ENCODE peak calls at places on chromosomes 12 and 14, in four cellular contexts. A is mesendoderm, M is IMR-90, Y is H1. B is an unnamed sample.

GRCh38 chr12:93805736-93806141 is 128.6 kb downstream of the CRADD start:
- DNase-seq in M (no peak), Y (no peak), A (peak), B (no peak)

GRCh38 chr12:98341732-98342131 is 173.7 kb upstream of the TMPO start:
- DNase-seq in M (no peak), Y (no peak), A (no peak), B (no peak)

GRCh38 chr12:12892670-12893290 is 1.4 kb downstream of the GPRC5A start:
- DNase-seq in Y (no peak), M (no peak), A (peak), B (no peak)

GRCh38 chr12:104702565-104703139 is 245.9 kb downstream of the CHST11 start:
- DNase-seq in M (no peak), A (no peak), Y (no peak), B (no peak)

GRCh38 chr12:20439634-20440033 is 71.3 kb downstream of the PDE3A start:
- DNase-seq in A (no peak), M (no peak), Y (no peak), B (no peak)

GRCh38 chr12:75850751-75851462 is 180.7 kb downstream of the PHLDA1 start:
- DNase-seq in Y (no peak), M (peak), A (peak), B (no peak)

GRCh38 chr14:73209943-73210342 is 27.4 kb upstream of the PAPLN start:
- DNase-seq in Y (no peak), M (peak), A (no peak), B (no peak)

GRCh38 chr12:11171953-11172675 is 1.1 kb downstream of the SMIM10L1 start:
- DNase-seq in Y (no peak), A (peak), M (peak), B (no peak)

GRCh38 chr12:49974231-49974675 is 1.5 kb downstream of the AQP6 start:
- DNase-seq in M (peak), A (peak), Y (no peak), B (peak)

GRCh38 chr12:74890237-74890599 is 319.4 kb downstream of the KCNC2 start:
- DNase-seq in A (peak), M (peak), Y (no peak), B (no peak)

GRCh38 chr12:13230500-13230899 is 34.0 kb downstream of the EMP1 start:
- DNase-seq in A (no peak), M (no peak), Y (no peak), B (no peak)

DNA sequence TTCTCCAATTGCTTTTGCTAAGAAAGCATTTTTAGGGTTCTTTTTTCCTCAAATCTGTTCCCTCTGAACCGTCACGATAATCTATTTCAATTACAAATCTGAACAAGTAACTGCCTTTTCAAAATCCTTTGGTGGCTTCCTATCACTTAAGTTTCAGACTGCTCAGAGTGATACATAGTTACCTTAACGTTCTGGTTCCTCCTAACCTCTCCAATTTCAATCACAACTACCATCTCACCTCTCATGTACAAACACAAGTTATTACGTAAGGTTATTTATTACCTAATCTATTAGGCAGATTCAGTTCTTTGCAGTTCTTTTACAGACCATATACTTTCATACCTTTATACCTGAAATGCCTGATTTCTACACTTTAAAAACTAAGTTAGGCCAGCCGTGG is 12.1 kb downstream of the RNF212B start:
- DNase-seq in M (no peak), Y (no peak), A (no peak), B (no peak)
- H2BK5ac ChIP-seq in M (no peak), Y (no peak), A (no peak), B (no peak)

GRCh38 chr12:2070440-2071045 is 17.8 kb downstream of the CACNA1C start:
- DNase-seq in A (no peak), M (no peak), Y (no peak), B (no peak)
- H4K5ac ChIP-seq in A (no peak), M (no peak), Y (no peak), B (no peak)

GRCh38 chr14:101476931-101477553 is 84.3 kb upstream of the DIO3 start:
- DNase-seq in A (peak), M (no peak), Y (peak), B (peak)
- H3K27ac ChIP-seq in A (no peak), M (no peak), Y (no peak), B (no peak)

GRCh38 chr14:104143071-104143470 is 4.7 kb downstream of the KIF26A start:
- DNase-seq in Y (no peak), M (no peak), A (no peak), B (peak)
- H2BK5ac ChIP-seq in Y (no peak), M (no peak), A (no peak), B (no peak)

GRCh38 chr12:15996948-15997347 is 85.8 kb downstream of the DERA start:
- DNase-seq in A (no peak), M (no peak), Y (no peak), B (no peak)

GRCh38 chr12:16003460-16003859 is 92.3 kb downstream of the DERA start:
- DNase-seq in M (no peak), A (no peak), Y (no peak), B (no peak)

GRCh38 chr12:15996254-15996653 is 85.1 kb downstream of the DERA start:
- DNase-seq in M (peak), A (peak), Y (no peak), B (peak)

GRCh38 chr12:15995801-15996200 is 84.7 kb downstream of the DERA start:
- DNase-seq in A (no peak), Y (no peak), M (no peak), B (no peak)

GRCh38 chr12:15997910-15998309 is 86.8 kb downstream of the DERA start:
- DNase-seq in M (no peak), A (no peak), Y (no peak), B (no peak)
- H4K5ac ChIP-seq in M (no peak), A (no peak), Y (no peak), B (no peak)

DNA sequence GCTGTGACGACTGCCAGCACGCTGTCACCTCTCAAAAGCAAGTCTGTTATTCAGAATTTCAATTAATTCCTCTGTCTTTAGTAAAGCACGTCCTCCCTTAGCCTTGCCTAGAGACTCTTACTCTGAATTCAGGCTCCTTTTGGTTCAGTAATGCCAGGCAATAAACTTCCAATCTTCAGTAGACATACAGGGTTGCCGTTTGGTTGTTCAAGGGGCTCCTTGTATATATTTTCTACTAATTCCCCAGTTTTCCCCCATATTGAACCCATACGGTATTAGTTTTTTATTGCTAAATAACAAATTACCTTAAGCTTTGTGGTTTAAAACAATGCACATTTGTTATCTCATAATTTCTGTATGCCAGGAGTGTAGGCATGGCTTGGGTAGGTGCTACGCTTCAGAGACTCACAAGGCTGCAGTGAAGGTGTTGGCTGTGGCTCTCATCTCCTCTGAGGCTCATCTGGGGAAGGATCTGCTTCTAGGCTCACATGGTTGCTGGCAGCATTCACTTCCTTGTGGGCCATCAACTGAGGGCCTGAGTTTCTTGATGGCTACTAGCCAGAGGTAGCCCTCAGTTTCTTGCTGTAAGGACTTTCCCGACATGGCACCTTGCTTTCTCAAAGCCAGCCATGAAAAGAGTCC is 7.3 kb upstream of the CLECL1 start:
- DNase-seq in Y (no peak), M (no peak), A (no peak), B (no peak)
- H3K27ac ChIP-seq in Y (no peak), M (no peak), A (no peak), B (no peak)

DNA sequence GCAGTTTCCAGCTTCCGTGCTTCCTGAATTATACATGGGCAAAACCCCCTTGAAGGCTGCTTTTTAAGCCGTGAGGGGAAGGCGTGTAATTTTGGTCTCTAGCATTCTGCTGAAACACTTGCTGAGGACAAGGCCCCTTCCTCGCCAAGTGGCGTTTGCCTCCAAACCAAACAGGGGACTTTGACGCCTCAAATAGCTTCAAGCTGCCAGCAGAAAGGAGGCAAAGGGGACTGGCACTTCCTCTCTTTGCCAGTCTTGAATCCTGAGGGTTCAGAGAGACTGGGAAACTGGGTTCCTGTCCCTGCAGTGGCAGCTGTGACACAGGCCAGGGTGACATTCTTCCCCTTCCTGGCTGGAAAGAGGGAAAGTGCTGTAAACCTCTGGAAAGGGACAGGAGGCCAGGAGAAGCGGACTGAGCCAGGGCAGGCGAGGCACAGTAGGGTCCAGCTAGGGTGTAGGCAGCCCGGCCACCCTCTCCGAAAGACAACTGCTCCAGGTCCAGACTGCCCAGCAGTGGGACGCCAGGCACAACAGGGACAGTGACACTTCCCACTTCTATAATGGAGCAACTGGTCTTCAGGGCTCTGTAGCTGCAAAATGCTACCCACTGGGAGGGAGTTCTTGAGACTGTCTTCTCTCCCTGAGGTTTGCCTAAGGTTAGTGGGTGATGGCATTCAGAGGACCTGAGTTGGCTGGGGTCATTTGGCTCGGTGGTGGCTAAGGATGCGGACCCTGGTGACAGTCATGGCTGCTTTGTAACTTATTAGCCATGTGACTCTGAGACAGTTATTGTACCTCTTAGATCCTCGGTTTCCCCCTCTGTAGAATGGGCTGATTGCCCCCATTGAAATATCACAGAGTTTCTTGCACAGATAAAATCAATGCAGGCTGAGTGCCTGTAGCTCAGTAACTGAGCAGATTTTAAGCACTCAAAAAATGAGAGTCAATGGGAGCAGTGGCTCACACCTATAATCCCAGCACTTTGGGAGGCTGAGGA is 96.4 kb upstream of the MED13L start:
- DNase-seq in M (no peak), Y (no peak), A (no peak), B (no peak)
- H2BK5ac ChIP-seq in M (no peak), Y (peak), A (no peak), B (no peak)

GRCh38 chr12:118337194-118337838 is 35.4 kb downstream of the TAOK3 start:
- DNase-seq in A (no peak), Y (no peak), M (peak), B (no peak)
- H4K5ac ChIP-seq in A (no peak), Y (no peak), M (no peak), B (no peak)

DNA sequence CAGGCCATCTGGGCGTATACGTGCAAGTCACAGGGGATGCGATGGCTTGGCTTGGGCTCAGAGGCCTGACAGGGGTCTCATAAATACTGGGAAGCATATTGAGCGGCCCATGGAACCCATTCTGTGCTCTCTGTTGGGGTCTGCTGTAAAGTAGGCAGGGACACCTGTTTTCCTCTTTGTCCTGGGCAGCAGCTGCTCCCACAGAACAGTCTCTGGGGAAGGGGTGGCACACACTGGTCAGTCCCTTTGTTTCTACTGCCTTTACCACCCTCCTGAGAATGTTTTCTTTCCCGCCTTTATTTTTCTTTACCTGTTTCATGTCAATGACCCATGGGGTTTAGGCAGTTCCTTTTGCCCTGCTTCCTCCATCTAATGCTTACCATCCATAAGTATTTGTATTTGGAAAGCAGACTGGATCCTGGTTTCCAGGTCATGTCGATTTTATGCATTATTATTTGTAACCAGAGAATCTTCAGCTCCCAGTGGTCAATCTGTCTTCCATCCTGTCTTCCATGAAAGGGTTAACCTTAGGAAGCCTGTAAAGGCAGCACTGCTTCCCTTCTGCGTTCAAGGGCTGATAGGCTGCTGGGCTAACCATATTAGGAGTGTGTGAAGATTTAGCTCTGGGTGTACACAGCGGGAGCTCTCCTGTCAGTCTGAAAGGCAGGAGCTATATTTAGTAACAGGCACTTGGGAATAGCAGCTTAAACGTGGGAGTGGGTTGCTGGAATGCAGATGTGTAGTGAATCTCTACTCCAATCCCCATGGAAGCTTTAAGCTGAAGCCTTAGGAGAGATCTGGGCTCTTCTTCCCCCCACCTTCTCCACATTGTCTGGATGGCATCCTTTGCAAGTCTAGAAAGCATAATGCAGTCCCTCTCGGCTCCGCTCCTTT is 124.0 kb downstream of the DYRK2 start:
- DNase-seq in M (peak), Y (peak), A (peak), B (peak)
- H3K27ac ChIP-seq in M (no peak), Y (peak), A (peak), B (peak)

GRCh38 chr12:68037616-68038255 is 48.5 kb downstream of the IFNG-AS1 start:
- DNase-seq in M (no peak), A (no peak), Y (no peak), B (no peak)
- H2BK5ac ChIP-seq in M (no peak), A (no peak), Y (no peak), B (no peak)

B was measured in H9.